ENCODE peak calls at places on chromosomes 12 and 14, in four cellular contexts. Z is psoas muscle, L is lower lobe of right lung, R is OCI-LY7. V is an unnamed sample. For H3K9me3, the result is how much of the 10 kb centered on the place peaks cover.

GRCh38 chr12:7935773-7936581 is at the start of gene SLC2A3:
- DNase-seq in Z (peak), R (peak), L (no peak), V (no peak)

GRCh38 chr12:130051900-130052299 is 110.4 kb upstream of the FZD10 start:
- DNase-seq in R (no peak), L (no peak), Z (no peak), V (peak)

GRCh38 chr12:51687142-51687935 is 96.3 kb downstream of the SCN8A start:
- DNase-seq in L (no peak), R (no peak), Z (no peak), V (no peak)

GRCh38 chr12:76704693-76705092 is 59.2 kb upstream of the ZDHHC17 start:
- DNase-seq in R (no peak), Z (no peak), L (no peak), V (no peak)

GRCh38 chr12:4112290-4112689 is 161.3 kb upstream of the CCND2 start:
- DNase-seq in L (no peak), Z (no peak), R (no peak), V (no peak)

GRCh38 chr14:95885278-95885677 is 8.6 kb downstream of the TUNAR start:
- DNase-seq in Z (no peak), R (no peak), L (no peak), V (no peak)

GRCh38 chr12:84502907-84503787 is 409.5 kb downstream of the SLC6A15 start:
- DNase-seq in L (no peak), R (peak), Z (no peak), V (no peak)

GRCh38 chr14:51092965-51093364 is 1.9 kb downstream of the TRIM9 start:
- DNase-seq in R (no peak), Z (no peak), L (no peak), V (no peak)

GRCh38 chr14:101323111-101323510 is 238.2 kb upstream of the DIO3 start:
- DNase-seq in Z (no peak), L (no peak), R (no peak), V (no peak)

GRCh38 chr14:65170768-65171251 is 68.5 kb upstream of the MAX start:
- DNase-seq in R (peak), Z (no peak), L (no peak), V (no peak)

GRCh38 chr14:80403036-80403435 is 191.7 kb upstream of the DIO2 start:
- DNase-seq in R (no peak), Z (no peak), L (no peak), V (no peak)

GRCh38 chr14:51188566-51189185 is 51.4 kb upstream of the TMX1 start:
- DNase-seq in R (no peak), Z (no peak), L (no peak), V (no peak)

GRCh38 chr14:104436047-104436531 is 143.5 kb upstream of the C14orf180 start:
- DNase-seq in Z (peak), L (peak), R (no peak), V (peak)

GRCh38 chr12:59847127-59847526 is 251.3 kb downstream of the SLC16A7 start:
- DNase-seq in Z (no peak), R (no peak), L (no peak), V (no peak)

GRCh38 chr14:22163051-22163450 is 426.0 kb downstream of the DAD1 start:
- DNase-seq in Z (no peak), R (peak), L (no peak), V (no peak)

GRCh38 chr12:107096571-107096970 is 3.2 kb upstream of the CRY1 start:
- DNase-seq in L (no peak), R (no peak), Z (no peak), V (no peak)

GRCh38 chr12:85947286-85947685 is 73.2 kb downstream of the NTS start:
- DNase-seq in L (no peak), R (no peak), Z (no peak), V (no peak)

GRCh38 chr14:60183724-60184596 is 18.8 kb upstream of the DHRS7 start:
- DNase-seq in L (no peak), Z (no peak), R (peak), V (no peak)

GRCh38 chr12:102421801-102422583 is 58.4 kb downstream of the IGF1 start:
- DNase-seq in R (no peak), Z (no peak), L (no peak), V (no peak)

GRCh38 chr12:58711968-58712367 is 208.3 kb downstream of the LRIG3 start:
- DNase-seq in R (no peak), L (no peak), Z (no peak), V (no peak)

DNA sequence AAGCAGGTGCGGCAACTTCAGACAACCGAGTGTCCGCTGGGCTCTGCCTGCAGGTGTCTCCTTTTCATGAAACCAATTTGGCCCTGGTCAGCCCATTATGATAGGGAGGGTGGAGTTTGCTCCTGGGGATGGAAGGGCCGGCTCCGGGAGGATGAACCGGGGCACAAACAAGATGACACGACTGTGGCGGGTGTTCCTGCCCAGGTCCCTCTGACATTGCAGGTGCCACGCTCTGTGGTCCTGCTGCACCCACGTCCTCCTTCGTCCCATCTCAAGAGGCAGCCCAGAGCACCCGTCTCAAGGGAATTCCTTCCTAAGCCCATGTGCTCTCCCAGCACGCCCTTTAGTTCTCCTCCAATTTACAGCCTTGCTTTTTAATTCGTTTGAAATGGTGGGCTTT is 251.8 kb downstream of the ADGRD1 start:
- DNase-seq in Z (no peak), L (no peak), R (no peak), V (peak)
- H3K9me3 ChIP-seq in Z (under half), L (under half), R (under half), V (under half)

DNA sequence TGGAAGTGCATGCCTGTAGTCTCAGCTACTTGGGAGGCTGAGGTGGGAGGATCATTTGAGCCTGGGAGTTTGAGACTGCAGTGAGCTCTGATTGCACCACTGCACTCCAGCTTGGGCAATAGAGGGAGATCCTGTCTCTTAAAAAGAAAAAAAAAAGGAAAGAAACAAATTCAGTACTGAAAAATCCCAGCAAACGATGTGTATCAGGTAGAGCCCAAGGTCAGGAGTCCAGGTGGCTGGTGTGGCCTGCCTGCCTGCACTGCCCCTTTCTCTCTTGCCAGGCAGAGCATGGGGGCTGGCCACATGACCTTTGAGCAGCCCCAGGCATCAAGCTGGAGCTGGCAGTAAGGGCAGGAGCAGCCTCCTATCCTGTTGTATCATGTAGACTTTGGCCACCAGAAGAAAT is 31.8 kb downstream of the ELK3 start:
- DNase-seq in L (no peak), Z (no peak), R (no peak), V (no peak)
- TF ChIP-seq CTCF in L (no peak), Z (no peak), R (no peak), V (no peak)

GRCh38 chr14:103388664-103389063 is 3.4 kb downstream of the MARK3 start:
- DNase-seq in L (no peak), Z (no peak), R (no peak), V (no peak)
- H3K4me3 ChIP-seq in L (peak), Z (peak), R (peak), V (no peak)

GRCh38 chr12:132951649-132952048 is 4.5 kb downstream of the ZNF605 start:
- DNase-seq in Z (no peak), R (no peak), L (no peak), V (no peak)

GRCh38 chr12:132952371-132953162 is 3.5 kb downstream of the ZNF605 start:
- DNase-seq in L (no peak), R (no peak), Z (no peak), V (no peak)

GRCh38 chr12:132954471-132955048 is 1.5 kb downstream of the ZNF605 start:
- DNase-seq in Z (no peak), L (no peak), R (no peak), V (no peak)

GRCh38 chr12:132953771-132954170 is 2.3 kb downstream of the ZNF605 start:
- DNase-seq in R (no peak), Z (no peak), L (no peak), V (no peak)

GRCh38 chr12:132953163-132953425 is 3.0 kb downstream of the ZNF605 start:
- DNase-seq in Z (no peak), L (no peak), R (no peak), V (no peak)
- H3K9me3 ChIP-seq in Z (under half), L (under half), R (under half), V (under half)

GRCh38 chr12:33427071-33427470 is 12.5 kb downstream of the SYT10 start:
- DNase-seq in L (no peak), R (peak), Z (no peak), V (no peak)
- TF ChIP-seq CTCF in L (no peak), R (peak), Z (no peak), V (peak)

V was measured in upper lobe of right lung.